ENCODE peak calls at places on chromosomes 13 and 19, in eight cellular contexts. C is spleen, I is ovary, L is body of pancreas, T is stomach, K is adrenal gland, N is IMR-90, G is prostate gland. Q is an unnamed sample.

GRCh38 chr19:38047048-38047435 is 140.0 kb downstream of the SIPA1L3 start:
- DNase-seq in C (no peak), I (no peak), L (no peak), T (no peak), K (no peak), N (no peak), G (no peak), Q (no peak)

GRCh38 chr13:50334944-50335343 is 319.7 kb downstream of the KCNRG start:
- DNase-seq in C (no peak), I (no peak), L (no peak), T (no peak), K (no peak), N (peak; percentile 56), G (no peak), Q (no peak)

GRCh38 chr13:21567714-21568113 is 36.3 kb downstream of the MICU2 start:
- DNase-seq in C (no peak), I (no peak), L (no peak), T (no peak), K (no peak), N (peak; percentile 20), G (no peak), Q (no peak)

GRCh38 chr19:1041835-1042685 is 2.2 kb downstream of the ABCA7 start:
- DNase-seq in C (peak; percentile 85), I (no peak), L (peak; percentile 92), T (peak; percentile 67), K (no peak), N (no peak), G (no peak), Q (peak; percentile 95)

GRCh38 chr13:74024314-74024713 is 109.9 kb downstream of the KLF12 start:
- DNase-seq in C (no peak), I (no peak), L (no peak), T (peak; percentile 27), K (no peak), N (no peak), G (no peak), Q (no peak)

GRCh38 chr19:30539981-30540380 is 167.8 kb downstream of the ZNF536 start:
- DNase-seq in C (no peak), I (no peak), L (no peak), T (no peak), K (no peak), N (no peak), G (no peak), Q (no peak)

GRCh38 chr19:37936886-37937285 is 29.9 kb downstream of the SIPA1L3 start:
- DNase-seq in C (no peak), I (no peak), L (no peak), T (no peak), K (no peak), N (no peak), G (no peak), Q (no peak)

GRCh38 chr19:58307736-58308135 is 2.6 kb downstream of the ERVK3-1 start:
- DNase-seq in C (peak; percentile 19), I (no peak), L (no peak), T (no peak), K (no peak), N (no peak), G (no peak), Q (no peak)

GRCh38 chr19:29724102-29724641 is 9.1 kb upstream of the C19orf12 start:
- DNase-seq in C (no peak), I (no peak), L (no peak), T (no peak), K (no peak), N (peak; percentile 5), G (no peak), Q (no peak)

GRCh38 chr13:72983085-72983768 is 75.6 kb upstream of the KLF5 start:
- DNase-seq in C (no peak), I (no peak), L (peak; percentile 25), T (peak; percentile 34), K (peak; percentile 66), N (peak; percentile 69), G (no peak), Q (no peak)

GRCh38 chr13:49450105-49450819 is 6.2 kb downstream of the SETDB2 start:
- DNase-seq in C (no peak), I (no peak), L (no peak), T (no peak), K (no peak), N (no peak), G (no peak), Q (no peak)

GRCh38 chr13:74145249-74145970 is 11.2 kb upstream of the KLF12 start:
- DNase-seq in C (no peak), I (no peak), L (no peak), T (no peak), K (no peak), N (peak; percentile 91), G (no peak), Q (no peak)

GRCh38 chr13:109737046-109737573 is 49.3 kb downstream of the IRS2 start:
- DNase-seq in C (no peak), I (no peak), L (no peak), T (no peak), K (no peak), N (no peak), G (no peak), Q (no peak)

GRCh38 chr13:51905787-51906186 is 44.0 kb downstream of the CCDC70 start:
- DNase-seq in C (no peak), I (no peak), L (no peak), T (no peak), K (no peak), N (no peak), G (no peak), Q (no peak)

GRCh38 chr13:30061217-30061616 is 210.8 kb upstream of the UBL3 start:
- DNase-seq in C (no peak), I (no peak), L (no peak), T (no peak), K (no peak), N (peak; percentile 16), G (no peak), Q (no peak)

GRCh38 chr13:51834581-51835158 is 10.3 kb downstream of the TMEM272 start:
- DNase-seq in C (no peak), I (no peak), L (no peak), T (no peak), K (no peak), N (no peak), G (no peak), Q (no peak)

GRCh38 chr13:93140912-93141311 is 85.7 kb upstream of the GPC6 start:
- DNase-seq in C (no peak), I (no peak), L (no peak), T (no peak), K (no peak), N (no peak), G (no peak), Q (no peak)

GRCh38 chr13:20442370-20442769 is 83.3 kb downstream of the CRYL1 start:
- DNase-seq in C (no peak), I (no peak), L (no peak), T (no peak), K (no peak), N (no peak), G (no peak), Q (no peak)

GRCh38 chr13:51659276-51660127 is 75.2 kb downstream of the WDFY2 start:
- DNase-seq in C (no peak), I (no peak), L (no peak), T (no peak), K (no peak), N (no peak), G (no peak), Q (no peak)

GRCh38 chr19:53537126-53537522 is 821 bp upstream of the ZNF331 start:
- DNase-seq in C (no peak), I (no peak), L (no peak), T (no peak), K (no peak), N (no peak), G (no peak), Q (no peak)

GRCh38 chr19:2166741-2167738 is 3.3 kb downstream of the DOT1L start:
- DNase-seq in C (peak; percentile 88), I (peak; percentile 81), L (peak; percentile 89), T (peak; percentile 95), K (peak; percentile 93), N (peak; percentile 67), G (peak; percentile 90), Q (peak; percentile 66)

DNA sequence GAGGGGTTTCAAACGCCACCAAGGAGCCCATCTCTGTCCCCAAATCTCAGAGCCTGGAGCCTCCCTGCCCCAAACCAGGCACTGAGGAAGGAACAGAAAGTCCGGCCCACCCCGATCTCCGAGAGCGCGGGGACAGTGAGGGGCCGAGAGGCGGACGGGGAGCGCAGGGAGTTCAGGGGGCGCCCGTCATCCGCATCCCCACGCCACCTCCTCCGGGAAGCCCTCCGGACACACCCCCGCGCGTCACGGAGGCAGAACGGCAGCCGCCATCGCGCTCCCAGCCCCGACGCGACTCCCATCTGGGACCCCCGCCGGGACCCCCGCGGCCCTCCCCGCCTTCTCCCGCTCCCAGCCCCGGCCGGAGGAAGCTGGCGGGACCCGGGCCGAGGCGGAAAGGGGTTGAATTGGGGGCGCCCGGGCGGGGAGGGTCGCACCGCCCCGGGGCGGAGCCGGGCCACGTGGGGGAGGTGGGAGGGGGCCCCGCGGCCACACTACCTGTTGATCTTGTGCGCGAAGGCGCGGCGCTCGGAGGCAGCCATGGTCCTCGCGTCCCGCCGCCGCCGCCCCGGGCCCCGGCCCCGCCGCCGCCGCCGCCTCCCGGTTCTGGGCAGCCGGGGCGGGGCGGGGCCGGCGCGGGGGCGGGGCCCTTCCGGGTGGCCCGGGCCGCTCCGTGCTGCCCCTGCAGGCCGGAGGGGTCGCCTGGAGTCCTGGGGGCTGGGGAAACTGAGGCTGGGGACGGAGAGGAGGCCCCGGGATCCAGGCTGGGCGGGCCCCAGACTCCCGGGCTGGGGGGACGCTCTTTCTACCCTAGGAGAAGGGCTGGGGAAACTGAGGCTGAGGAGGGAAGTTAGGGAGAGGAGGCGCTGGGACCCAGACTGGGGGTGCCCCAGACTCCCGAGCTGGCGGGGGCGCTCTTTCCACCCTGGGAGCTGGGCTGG is at the start of gene DOCK6:
- DNase-seq in C (peak; percentile 80), I (peak; percentile 59), L (peak; percentile 41), T (peak; percentile 58), K (no peak), N (no peak), G (no peak), Q (no peak)
- TF ChIP-seq CTCF in C (no peak), I (no peak), L (peak; percentile 45), T (no peak), K (no peak), N (peak; percentile 38), G (no peak), Q (no peak)

GRCh38 chr13:26372747-26373146 is 118.8 kb downstream of the CDK8 start:
- DNase-seq in C (no peak), I (no peak), L (no peak), T (no peak), K (no peak), N (no peak), G (no peak), Q (no peak)
- TF ChIP-seq POLR2A in C (no peak), I (no peak), L (no peak), T (no peak), K (no peak), N (no peak), G (no peak), Q (no peak)

GRCh38 chr19:19662344-19662743 is 1.1 kb downstream of the ATP13A1 start:
- DNase-seq in C (no peak), I (no peak), L (no peak), T (no peak), K (no peak), N (no peak), G (no peak), Q (no peak)
- H3K4me3 ChIP-seq in C (peak overlapping the region; percentile 97), I (peak overlapping the region; percentile 89), L (no peak overlapping the region), T (peak overlapping the region; percentile 93), K (no peak overlapping the region), N (peak overlapping the region; percentile 78), G (peak overlapping the region; percentile 98), Q (no peak overlapping the region)

DNA sequence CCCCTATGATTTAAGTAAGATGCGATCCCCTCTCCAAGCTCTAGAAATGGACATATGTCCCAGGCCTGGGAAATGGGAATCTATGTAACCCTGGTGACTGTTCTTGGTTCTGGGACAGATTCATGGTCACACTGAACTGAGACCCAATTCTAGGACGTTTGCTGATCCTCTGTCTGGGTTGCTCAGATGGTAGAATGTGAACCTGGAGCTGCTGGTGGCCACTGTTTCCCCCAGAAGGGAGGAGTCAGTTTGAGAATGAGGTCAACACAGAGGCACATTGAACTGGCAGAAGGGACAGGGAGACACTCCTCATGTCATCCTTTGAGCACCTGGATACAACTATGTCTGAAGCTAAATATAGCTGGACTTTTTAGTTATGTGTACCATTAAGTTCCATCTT is 29.1 kb downstream of the FAM187B start:
- DNase-seq in C (no peak), I (no peak), L (no peak), T (no peak), K (no peak), N (no peak), G (no peak), Q (no peak)
- TF ChIP-seq CTCF in C (no peak), I (no peak), L (no peak), T (no peak), K (no peak), N (no peak), G (no peak), Q (no peak)

Q was measured in lower leg skin.